ENCODE peak calls at places on chromosome 14, in five cellular contexts. L is GM12864, T is NCI-H1092 treated with DMSO at 0.1 percent for 48 hours, P is SW 1271, F is GM23248. W is an unnamed sample.

GRCh38 chr14:99754141-99755067 is 38.8 kb upstream of the EML1 start:
- DNase-seq in L (no peak), T (no peak), P (no peak), F (peak), W (no peak)

GRCh38 chr14:73750161-73750901 is 36.1 kb upstream of the PNMA1 start:
- DNase-seq in L (no peak), T (peak), P (no peak), F (no peak), W (no peak)

GRCh38 chr14:86035882-86036281 is 505.9 kb downstream of the FLRT2 start:
- DNase-seq in L (no peak), T (no peak), P (no peak), F (peak), W (no peak)

GRCh38 chr14:94455928-94456327 is 3.3 kb upstream of the SERPINA11 start:
- DNase-seq in L (no peak), T (no peak), P (no peak), F (no peak), W (no peak)

GRCh38 chr14:68564236-68564825 is 228.5 kb downstream of the ZFP36L1 start:
- DNase-seq in L (no peak), T (no peak), P (no peak), F (no peak), W (no peak)

GRCh38 chr14:45083979-45084722 is at the start of gene PRPF39:
- DNase-seq in L (peak), T (peak), P (peak), F (peak), W (peak)

GRCh38 chr14:76201162-76201561 is 49.4 kb downstream of the GPATCH2L start:
- DNase-seq in L (no peak), T (no peak), P (no peak), F (peak), W (no peak)

GRCh38 chr14:106872619-106873446 is 1346.5 kb downstream of the TMEM121 start:
- DNase-seq in L (no peak), T (peak), P (peak), F (peak), W (no peak)

GRCh38 chr14:68464716-68465115 is 328.2 kb downstream of the ZFP36L1 start:
- DNase-seq in L (no peak), T (no peak), P (peak), F (peak), W (no peak)

GRCh38 chr14:23061995-23062394 is 4.7 kb upstream of the CDH24 start:
- DNase-seq in L (no peak), T (no peak), P (no peak), F (peak), W (peak)

W was measured in uterus.